ENCODE peak calls at places on chromosomes 3 and 15, in six cellular contexts. F is spleen, K is left lung, O is heart right ventricle, W is thoracic aorta, B is stomach. A is an unnamed sample.

GRCh38 chr3:28077566-28077965 is 163.9 kb upstream of the CMC1 start:
- DNase-seq in O (peak), W (no peak), K (no peak), B (no peak), F (no peak), A (no peak)

GRCh38 chr3:51672083-51672475 is 1.0 kb downstream of the TEX264 start:
- DNase-seq in K (no peak), W (no peak), F (no peak), B (no peak), O (no peak), A (no peak)

GRCh38 chr15:74983725-74984231 is 11.6 kb upstream of the SCAMP5 start:
- DNase-seq in F (peak), B (no peak), W (no peak), K (no peak), O (no peak), A (no peak)

GRCh38 chr15:88376574-88377174 is 90.5 kb downstream of the MRPL46 start:
- DNase-seq in B (no peak), W (no peak), K (no peak), O (no peak), F (no peak), A (no peak)

GRCh38 chr3:176879710-176880109 is 317.6 kb downstream of the TBL1XR1 start:
- DNase-seq in K (no peak), B (no peak), F (no peak), O (no peak), W (no peak), A (no peak)

GRCh38 chr3:14434105-14434504 is 31.7 kb downstream of the SLC6A6 start:
- DNase-seq in B (peak), K (peak), F (no peak), O (no peak), W (no peak), A (no peak)

GRCh38 chr3:23159929-23160328 is 43.2 kb upstream of the UBE2E2 start:
- DNase-seq in B (no peak), W (no peak), O (no peak), F (no peak), K (no peak), A (no peak)

GRCh38 chr3:119469378-119470189 is 821 bp downstream of the POGLUT1 start:
- DNase-seq in W (no peak), F (no peak), K (no peak), B (no peak), O (no peak), A (no peak)

GRCh38 chr15:68337826-68338225 is 60.3 kb downstream of the FEM1B start:
- DNase-seq in W (peak), B (no peak), F (peak), O (no peak), K (no peak), A (no peak)

GRCh38 chr15:45667002-45667401 is 32.2 kb downstream of the SQOR start:
- DNase-seq in O (no peak), F (no peak), W (no peak), B (no peak), K (no peak), A (no peak)

GRCh38 chr3:186400677-186401076 is 38.6 kb upstream of the DGKG start:
- DNase-seq in O (no peak), K (no peak), B (no peak), W (no peak), F (no peak), A (no peak)

GRCh38 chr3:157573281-157573680 is 70.1 kb upstream of the VEPH1 start:
- DNase-seq in K (no peak), O (no peak), B (no peak), F (no peak), W (no peak), A (no peak)

GRCh38 chr3:124607163-124607562 is 123.1 kb upstream of the UMPS start:
- DNase-seq in W (no peak), K (no peak), O (no peak), B (no peak), F (no peak), A (no peak)

GRCh38 chr15:64773606-64774555 is 1.5 kb downstream of the RBPMS2 start:
- DNase-seq in B (no peak), O (peak), K (peak), W (no peak), F (no peak), A (no peak)

DNA sequence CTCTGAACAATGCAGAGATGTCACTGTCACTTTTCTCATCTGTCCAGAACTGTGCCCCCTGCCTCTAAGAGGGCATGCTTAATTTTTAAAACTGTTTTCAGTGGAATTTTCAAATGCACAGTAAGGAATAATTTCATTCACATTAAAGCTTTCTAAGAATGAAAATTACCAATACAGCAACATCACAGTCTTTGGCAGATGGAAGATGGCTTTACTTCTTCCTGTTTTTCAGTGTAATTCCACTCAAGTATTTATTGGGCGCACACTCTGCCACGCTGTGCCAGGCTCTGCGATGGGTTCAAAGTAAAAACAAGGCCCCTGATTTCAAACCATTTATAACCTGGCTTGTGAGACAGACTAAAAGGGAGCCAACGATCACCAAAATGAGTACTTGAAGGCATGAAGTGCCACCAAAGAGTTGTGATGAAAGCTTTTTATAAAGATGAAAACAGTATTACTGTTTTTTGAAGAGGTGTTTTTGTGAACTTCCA is 984 bp upstream of the TOP2B start:
- DNase-seq in B (no peak), O (no peak), K (no peak), W (no peak), F (no peak), A (no peak)
- H3K27ac ChIP-seq in B (peak), O (peak), K (peak), W (peak), F (peak), A (peak)

GRCh38 chr3:190585771-190586630 is 72.1 kb downstream of the IL1RAP start:
- DNase-seq in F (no peak), B (no peak), W (peak), K (no peak), O (no peak), A (no peak)

GRCh38 chr3:190582667-190583066 is 68.8 kb downstream of the IL1RAP start:
- DNase-seq in K (no peak), O (no peak), F (no peak), B (no peak), W (no peak), A (no peak)

GRCh38 chr3:190589326-190589725 is 75.4 kb downstream of the IL1RAP start:
- DNase-seq in K (no peak), O (no peak), W (no peak), F (no peak), B (no peak), A (no peak)

GRCh38 chr3:190591080-190591479 is 77.2 kb downstream of the IL1RAP start:
- DNase-seq in W (no peak), K (no peak), F (no peak), B (no peak), O (no peak), A (no peak)

DNA sequence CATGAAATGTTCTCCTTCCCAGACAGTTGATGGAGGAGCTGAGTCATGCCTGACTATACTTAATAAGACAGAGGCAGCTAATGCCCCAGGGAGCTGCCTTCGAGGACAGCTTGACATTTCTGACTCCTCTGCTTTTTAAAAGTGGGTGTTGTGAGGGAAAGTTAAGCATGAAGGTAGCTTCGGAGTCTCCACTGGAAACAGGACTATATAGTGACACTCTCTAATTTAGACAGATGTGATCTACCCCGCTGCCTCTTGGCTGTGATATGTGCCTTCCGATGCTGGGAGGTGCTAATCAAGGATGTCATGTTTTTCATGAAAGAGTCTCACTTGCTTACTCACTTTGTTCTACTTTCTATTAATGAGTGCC is 72.7 kb downstream of the IL1RAP start:
- DNase-seq in W (no peak), B (no peak), K (no peak), F (no peak), O (no peak), A (peak)
- H3K27ac ChIP-seq in W (no peak), B (no peak), K (no peak), F (peak), O (peak), A (peak)

DNA sequence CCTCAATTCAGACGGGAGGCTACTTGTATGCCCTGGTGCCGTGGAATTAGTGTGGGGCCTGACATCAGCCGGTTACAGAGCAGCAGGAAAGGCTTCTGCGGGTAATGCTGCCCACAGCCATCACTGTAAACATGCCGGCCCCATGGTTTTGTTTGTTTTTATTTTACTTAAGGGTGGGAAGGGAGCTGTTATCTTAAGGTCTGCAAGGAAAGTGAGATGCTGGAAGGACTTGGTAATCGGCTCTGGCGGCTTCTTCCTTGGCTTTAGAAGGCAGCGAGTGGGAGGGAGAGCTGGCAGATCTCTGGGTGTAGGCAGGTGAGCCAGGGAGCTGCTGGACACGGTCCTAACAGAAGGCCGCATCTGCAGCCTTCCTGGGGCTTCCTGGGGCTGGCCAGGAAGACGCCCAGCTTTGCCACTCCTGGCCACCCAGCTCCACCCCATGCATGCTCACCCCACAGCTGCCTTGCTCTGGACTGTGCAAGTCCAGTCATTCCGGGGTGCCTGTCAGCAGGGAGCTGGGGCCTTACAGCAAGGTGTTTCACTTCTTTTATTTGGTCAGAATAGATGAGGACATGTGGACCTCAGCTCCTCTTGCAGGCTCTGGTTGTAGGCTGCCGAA is 54.1 kb upstream of the FURIN start:
- DNase-seq in F (no peak), O (no peak), W (no peak), K (no peak), B (peak), A (no peak)
- H3K27ac ChIP-seq in F (peak), O (no peak), W (no peak), K (no peak), B (peak), A (no peak)

GRCh38 chr3:170163956-170164645 is 17.4 kb downstream of the PHC3 start:
- DNase-seq in W (no peak), O (no peak), K (no peak), F (no peak), B (no peak), A (no peak)
- H3K27ac ChIP-seq in W (no peak), O (no peak), K (no peak), F (no peak), B (peak), A (no peak)

GRCh38 chr15:81281176-81281735 is 42.7 kb downstream of the STARD5 start:
- DNase-seq in W (no peak), F (no peak), B (no peak), K (no peak), O (no peak), A (no peak)
- H3K27ac ChIP-seq in W (no peak), F (peak), B (no peak), K (no peak), O (no peak), A (no peak)

DNA sequence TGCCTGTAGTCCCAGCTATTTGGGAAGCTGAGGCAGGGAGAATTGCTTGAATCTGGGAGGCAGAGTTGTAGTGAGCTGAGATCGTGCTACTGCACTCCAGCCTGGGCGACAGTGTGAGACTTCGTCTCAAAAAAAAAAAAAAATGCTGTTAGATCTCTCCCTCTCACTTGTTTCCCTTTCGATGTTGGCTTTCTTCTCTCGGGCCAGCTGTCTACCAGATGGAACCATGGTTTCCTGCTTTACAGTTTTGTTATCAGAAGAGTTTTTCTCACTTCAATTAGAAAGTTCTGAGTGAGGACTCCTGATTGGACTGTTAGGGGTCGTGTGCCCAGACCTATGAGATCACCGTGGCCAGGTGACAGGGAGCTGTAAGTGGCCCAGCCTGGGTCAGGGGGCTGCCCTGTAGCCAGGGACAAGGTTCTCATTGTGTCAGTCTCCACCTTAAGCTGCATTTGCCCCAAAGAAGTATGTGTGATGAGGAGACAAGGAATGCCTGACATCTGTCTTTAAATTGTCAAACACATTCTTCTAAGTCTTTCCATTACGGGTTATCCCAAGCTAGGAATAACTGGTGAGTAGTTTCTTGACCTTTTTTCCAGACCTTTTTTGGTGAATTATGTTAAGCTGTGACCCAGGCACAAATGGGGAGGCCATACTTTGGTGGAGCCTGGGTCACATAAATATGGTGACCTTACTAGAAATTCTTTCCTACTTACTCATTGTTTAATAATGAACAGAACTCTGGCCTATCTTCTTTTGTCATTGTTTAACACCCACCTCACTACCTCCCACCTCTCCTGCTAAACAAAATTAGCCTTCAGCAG is 25.2 kb downstream of the SNAPC5 start:
- DNase-seq in F (no peak), B (no peak), W (no peak), K (no peak), O (no peak), A (no peak)
- H3K27ac ChIP-seq in F (peak), B (no peak), W (no peak), K (no peak), O (peak), A (no peak)

DNA sequence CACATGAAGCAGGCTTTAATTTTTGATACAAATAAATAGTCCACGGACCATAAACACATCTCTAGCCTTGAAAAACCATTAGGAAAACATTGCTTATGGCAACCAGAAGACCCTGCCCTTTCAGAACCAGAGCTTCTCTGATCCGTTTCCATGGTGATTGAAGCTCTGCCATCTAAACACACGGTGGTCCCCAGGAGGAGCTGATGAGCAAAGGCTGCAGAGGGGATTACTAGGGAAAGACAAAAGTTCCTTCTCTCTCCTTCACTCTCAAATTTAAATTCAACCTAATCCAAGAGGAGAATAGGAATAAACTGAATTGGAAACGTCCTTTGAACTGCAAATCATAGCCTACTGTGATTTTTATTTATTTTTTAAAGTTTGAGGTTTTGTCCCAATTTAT is 122.1 kb upstream of the ATP10A start:
- DNase-seq in W (no peak), B (no peak), F (no peak), O (no peak), K (no peak), A (no peak)
- H3K27ac ChIP-seq in W (no peak), B (no peak), F (no peak), O (no peak), K (no peak), A (no peak)

A was measured in caudate nucleus.